ENCODE peak calls at places on chromosome 12, in five cellular contexts. T is HCT116, A is HepG2, L is H1, M is SK-N-SH. N is an unnamed sample.
A peak's percentile ranks its signal among the peaks of the same experiment; 100 is the strongest.

GRCh38 chr12:113208041-113208934 is 13.0 kb upstream of the TPCN1 start:
- DNase-seq in T (no peak), A (no peak), L (no peak), M (no peak), N (no peak)

GRCh38 chr12:30859226-30859625 is 67.3 kb upstream of the TSPAN11 start:
- DNase-seq in T (no peak), A (no peak), L (no peak), M (no peak), N (no peak)

GRCh38 chr12:50633950-50634349 is 129.2 kb downstream of the DIP2B start:
- DNase-seq in T (no peak), A (no peak), L (no peak), M (no peak), N (no peak)

GRCh38 chr12:105355752-105356151 is 25.3 kb downstream of the C12orf75 start:
- DNase-seq in T (peak; percentile 18), A (peak; percentile 59), L (no peak), M (no peak), N (no peak)

GRCh38 chr12:67988600-67988999 is 647 bp upstream of the IFNG-AS1 start:
- DNase-seq in T (no peak), A (no peak), L (no peak), M (no peak), N (no peak)

GRCh38 chr12:3218150-3218845 is 141.1 kb downstream of the TSPAN9 start:
- DNase-seq in T (no peak), A (no peak), L (no peak), M (peak; percentile 87), N (no peak)

GRCh38 chr12:65525501-65526141 is 247.1 kb downstream of the MSRB3 start:
- DNase-seq in T (no peak), A (no peak), L (no peak), M (no peak), N (no peak)

GRCh38 chr12:49912345-49912744 is 8.6 kb upstream of the FAIM2 start:
- DNase-seq in T (no peak), A (no peak), L (no peak), M (no peak), N (no peak)

GRCh38 chr12:130418261-130418660 is 80.6 kb downstream of the PIWIL1 start:
- DNase-seq in T (no peak), A (no peak), L (no peak), M (no peak), N (no peak)

GRCh38 chr12:16568873-16569272 is 37.1 kb downstream of the LMO3 start:
- DNase-seq in T (no peak), A (no peak), L (no peak), M (no peak), N (no peak)

GRCh38 chr12:20501958-20502357 is 133.6 kb downstream of the PDE3A start:
- DNase-seq in T (no peak), A (no peak), L (no peak), M (no peak), N (no peak)

GRCh38 chr12:6873094-6874006 is at the start of gene SPSB2:
- DNase-seq in T (peak; percentile 89), A (peak; percentile 94), L (peak; percentile 99), M (peak; percentile 97), N (peak; percentile 85)

GRCh38 chr12:22919883-22920282 is 294.9 kb downstream of the ETNK1 start:
- DNase-seq in T (no peak), A (no peak), L (no peak), M (no peak), N (no peak)

GRCh38 chr12:57069522-57069921 is 9.1 kb downstream of the NEMP1 start:
- DNase-seq in T (peak; percentile 72), A (peak; percentile 81), L (no peak), M (peak; percentile 59), N (peak; percentile 91)

GRCh38 chr12:52613363-52614030 is 4.9 kb downstream of the KRT73 start:
- DNase-seq in T (no peak), A (no peak), L (no peak), M (no peak), N (no peak)

GRCh38 chr12:25362646-25363045 is 111.9 kb upstream of the KRAS start:
- DNase-seq in T (no peak), A (no peak), L (no peak), M (no peak), N (no peak)
- TF ChIP-seq JUND in T (no peak), A (no peak), L (no peak), M (peak; percentile 39), N (no peak)

GRCh38 chr12:94783343-94783742 is 133.0 kb upstream of the TMCC3 start:
- DNase-seq in T (no peak), A (no peak), L (no peak), M (no peak), N (no peak)

GRCh38 chr12:94779520-94779919 is 129.2 kb upstream of the TMCC3 start:
- DNase-seq in T (no peak), A (no peak), L (no peak), M (no peak), N (peak; percentile 30)

GRCh38 chr12:94781835-94782234 is 131.5 kb upstream of the TMCC3 start:
- DNase-seq in T (no peak), A (no peak), L (no peak), M (no peak), N (no peak)

GRCh38 chr12:94788298-94788697 is 137.9 kb upstream of the TMCC3 start:
- DNase-seq in T (no peak), A (no peak), L (no peak), M (no peak), N (no peak)

DNA sequence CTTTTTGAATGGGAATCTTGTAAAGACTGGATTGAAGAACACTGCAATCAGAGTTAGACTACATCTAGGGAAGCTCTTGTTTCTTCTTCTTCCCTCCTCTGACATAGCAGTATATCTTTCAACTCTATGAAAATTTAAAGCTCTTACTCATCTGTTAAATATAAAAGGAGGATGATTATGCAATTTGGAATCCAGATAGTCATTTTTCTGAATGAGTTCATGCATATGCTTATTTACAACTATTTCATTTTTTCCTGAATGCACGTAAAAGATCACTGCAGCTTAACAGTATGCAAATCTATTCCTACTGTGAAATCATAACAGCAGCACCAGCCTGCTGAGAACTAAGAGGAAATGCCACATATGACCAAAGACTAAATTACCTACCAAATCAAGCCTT is 133.5 kb upstream of the TMCC3 start:
- DNase-seq in T (no peak), A (no peak), L (no peak), M (no peak), N (no peak)
- TF ChIP-seq JUND in T (no peak), A (no peak), L (no peak), M (peak; percentile 18), N (no peak)

GRCh38 chr12:27331299-27331926 is 1.2 kb upstream of the BMAL2 start:
- DNase-seq in T (peak; percentile 66), A (peak; percentile 35), L (no peak), M (no peak), N (no peak)

GRCh38 chr12:27332407-27333310 is at the start of gene BMAL2:
- DNase-seq in T (no peak), A (peak; percentile 20), L (no peak), M (peak; percentile 87), N (peak; percentile 53)

GRCh38 chr12:27330846-27331245 is 1.8 kb upstream of the BMAL2 start:
- DNase-seq in T (no peak), A (no peak), L (no peak), M (no peak), N (no peak)

GRCh38 chr12:27333311-27334009 is 824 bp downstream of the BMAL2 start:
- DNase-seq in T (no peak), A (no peak), L (no peak), M (peak; percentile 76), N (peak; percentile 28)

GRCh38 chr12:27331927-27332324 is 710 bp upstream of the BMAL2 start:
- DNase-seq in T (no peak), A (no peak), L (no peak), M (no peak), N (no peak)
- TF ChIP-seq JUND in T (no peak), A (no peak), L (no peak), M (no peak), N (no peak)

GRCh38 chr12:93341409-93342044 is 36.2 kb upstream of the NUDT4 start:
- DNase-seq in T (no peak), A (no peak), L (no peak), M (no peak), N (no peak)
- TF ChIP-seq JUND in T (no peak), A (no peak), L (no peak), M (no peak), N (no peak)

GRCh38 chr12:116096874-116097273 is 180.6 kb downstream of the MED13L start:
- DNase-seq in T (no peak), A (no peak), L (no peak), M (no peak), N (no peak)
- TF ChIP-seq JUND in T (no peak), A (no peak), L (no peak), M (no peak), N (no peak)

GRCh38 chr12:124744273-124744640 is 119.4 kb downstream of the SCARB1 start:
- DNase-seq in T (no peak), A (no peak), L (no peak), M (no peak), N (no peak)

GRCh38 chr12:124742111-124742510 is 121.6 kb downstream of the SCARB1 start:
- DNase-seq in T (no peak), A (no peak), L (no peak), M (peak; percentile 54), N (peak; percentile 52)

GRCh38 chr12:124741211-124741610 is 122.5 kb downstream of the SCARB1 start:
- DNase-seq in T (no peak), A (no peak), L (no peak), M (no peak), N (no peak)

GRCh38 chr12:124743479-124744272 is 120.0 kb downstream of the SCARB1 start:
- DNase-seq in T (no peak), A (no peak), L (no peak), M (no peak), N (no peak)

GRCh38 chr12:124742702-124743101 is 121.0 kb downstream of the SCARB1 start:
- DNase-seq in T (no peak), A (no peak), L (no peak), M (peak; percentile 66), N (no peak)
- TF ChIP-seq JUND in T (no peak), A (no peak), L (no peak), M (no peak), N (no peak)

GRCh38 chr12:108306506-108306905 is 32.6 kb downstream of the CMKLR1 start:
- DNase-seq in T (no peak), A (no peak), L (no peak), M (no peak), N (no peak)

GRCh38 chr12:108307006-108307405 is 32.1 kb downstream of the CMKLR1 start:
- DNase-seq in T (no peak), A (no peak), L (no peak), M (no peak), N (no peak)

GRCh38 chr12:108304633-108305032 is 34.5 kb downstream of the CMKLR1 start:
- DNase-seq in T (no peak), A (no peak), L (no peak), M (peak; percentile 47), N (no peak)

GRCh38 chr12:108306014-108306501 is 33.1 kb downstream of the CMKLR1 start:
- DNase-seq in T (no peak), A (no peak), L (no peak), M (no peak), N (no peak)

DNA sequence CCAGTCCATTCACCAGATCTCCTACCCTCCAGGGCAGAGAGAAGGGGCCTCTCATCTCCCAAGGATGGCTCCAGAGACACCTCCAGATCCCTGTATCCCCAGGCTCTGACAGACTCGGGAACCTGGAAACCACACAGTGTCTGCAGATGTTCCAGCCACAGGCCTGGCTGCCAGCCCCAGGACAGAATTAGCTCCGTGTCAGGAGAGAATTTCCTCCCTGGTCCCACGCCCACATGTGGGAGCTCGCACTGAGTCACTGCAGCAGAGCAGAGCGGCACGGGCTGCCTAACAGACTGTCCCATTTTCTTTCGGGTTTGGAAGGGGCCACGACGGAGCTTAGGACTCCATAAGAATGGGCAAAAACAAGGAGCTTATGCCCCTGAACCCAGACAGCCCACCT is 33.6 kb downstream of the CMKLR1 start:
- DNase-seq in T (no peak), A (no peak), L (no peak), M (peak; percentile 70), N (no peak)
- TF ChIP-seq JUND in T (no peak), A (no peak), L (no peak), M (no peak), N (no peak)

N was measured in T47D.